ENCODE peak calls at places on chromosomes 6 and 20, in seven cellular contexts. I is iPS-NIHi11; O is tibial artery; Q is ELF-1; S is substantia nigra; L is NCI-H82; E is activated naive CD8-positive, alpha-beta T cell treated with anti-CD3 and anti-CD28 coated beads, Interleukin-2, amount 50 U/mL, for 24 hours. Y is an unnamed sample.

GRCh38 chr6:73747293-73747692 is 51.3 kb downstream of the CD109 start:
- DNase-seq in I (no peak), O (no peak), Q (no peak), S (no peak), L (no peak), E (no peak), Y (no peak)

GRCh38 chr6:75171581-75172360 is 34.1 kb downstream of the COL12A1 start:
- DNase-seq in I (no peak), O (no peak), Q (no peak), S (no peak), L (no peak), E (no peak), Y (no peak)

GRCh38 chr20:63844384-63845025 is 13.4 kb upstream of the ZBTB46 start:
- DNase-seq in I (no peak), O (no peak), Q (no peak), S (no peak), L (no peak), E (no peak), Y (no peak)

GRCh38 chr6:42141603-42142117 is 760 bp downstream of the C6orf132 start:
- DNase-seq in I (no peak), O (no peak), Q (no peak), S (no peak), L (no peak), E (no peak), Y (no peak)

GRCh38 chr20:32203556-32204484 is 3.7 kb downstream of the PLAGL2 start:
- DNase-seq in I (no peak), O (no peak), Q (no peak), S (no peak), L (peak; percentile 30), E (peak; percentile 77), Y (no peak)

GRCh38 chr6:127468936-127469335 is 9.7 kb upstream of the KIAA0408 start:
- DNase-seq in I (no peak), O (no peak), Q (no peak), S (no peak), L (no peak), E (no peak), Y (no peak)

GRCh38 chr6:138645976-138646640 is 127.5 kb upstream of the CCDC28A start:
- DNase-seq in I (no peak), O (no peak), Q (no peak), S (no peak), L (no peak), E (no peak), Y (no peak)

GRCh38 chr6:44041461-44042260 is 85.6 kb downstream of the MRPL14 start:
- DNase-seq in I (no peak), O (peak; percentile 31), Q (peak; percentile 92), S (no peak), L (no peak), E (no peak), Y (peak; percentile 84)

GRCh38 chr6:66421570-66421969 is 714.5 kb upstream of the EYS start:
- DNase-seq in I (peak; percentile 20), O (no peak), Q (no peak), S (no peak), L (peak; percentile 20), E (no peak), Y (peak; percentile 25)

GRCh38 chr6:141056945-141057635 is 1075.6 kb upstream of the GJE1 start:
- DNase-seq in I (no peak), O (no peak), Q (no peak), S (no peak), L (no peak), E (no peak), Y (no peak)